ENCODE peak calls at places on chromosomes 3 and 15, in seven cellular contexts. One of them, this sample, is unnamed.

GRCh38 chr3:128579927-128580326 is 70.7 kb downstream of the RPN1 start:
- DNase-seq in keratinocyte: no peak
- DNase-seq in heart left ventricle: no peak
- DNase-seq in lung: no peak
- DNase-seq in psoas muscle: no peak
- DNase-seq in A549: no peak
- DNase-seq in colonic mucosa: no peak
- DNase-seq in this sample: no peak

GRCh38 chr3:181718416-181718815 is 6.7 kb downstream of the SOX2 start:
- DNase-seq in keratinocyte: no peak
- DNase-seq in heart left ventricle: no peak
- DNase-seq in lung: no peak
- DNase-seq in psoas muscle: no peak
- DNase-seq in A549: no peak
- DNase-seq in colonic mucosa: no peak
- DNase-seq in this sample: no peak

GRCh38 chr3:23710555-23710954 is 95.2 kb upstream of the UBE2E1 start:
- DNase-seq in keratinocyte: no peak
- DNase-seq in heart left ventricle: peak; percentile 60
- DNase-seq in lung: no peak
- DNase-seq in psoas muscle: peak; percentile 66
- DNase-seq in A549: no peak
- DNase-seq in colonic mucosa: no peak
- DNase-seq in this sample: no peak

GRCh38 chr3:138767498-138768104 is 67.1 kb downstream of the PIK3CB start:
- DNase-seq in keratinocyte: no peak
- DNase-seq in heart left ventricle: no peak
- DNase-seq in lung: no peak
- DNase-seq in psoas muscle: no peak
- DNase-seq in A549: no peak
- DNase-seq in colonic mucosa: no peak
- DNase-seq in this sample: no peak

GRCh38 chr3:33749546-33750215 is 31.6 kb upstream of the CLASP2 start:
- DNase-seq in keratinocyte: peak; percentile 52
- DNase-seq in heart left ventricle: no peak
- DNase-seq in lung: no peak
- DNase-seq in psoas muscle: no peak
- DNase-seq in A549: no peak
- DNase-seq in colonic mucosa: no peak
- DNase-seq in this sample: no peak

GRCh38 chr3:20682573-20682972 is 496.6 kb upstream of the SGO1 start:
- DNase-seq in keratinocyte: no peak
- DNase-seq in heart left ventricle: no peak
- DNase-seq in lung: no peak
- DNase-seq in psoas muscle: no peak
- DNase-seq in A549: no peak
- DNase-seq in colonic mucosa: no peak
- DNase-seq in this sample: no peak

GRCh38 chr3:184539801-184540440 is 21.7 kb upstream of the EPHB3 start:
- DNase-seq in keratinocyte: no peak
- DNase-seq in heart left ventricle: no peak
- DNase-seq in lung: peak; percentile 23
- DNase-seq in psoas muscle: no peak
- DNase-seq in A549: no peak
- DNase-seq in colonic mucosa: peak; percentile 12
- DNase-seq in this sample: no peak

GRCh38 chr15:49145651-49146609 is 9.5 kb downstream of the COPS2 start:
- DNase-seq in keratinocyte: no peak
- DNase-seq in heart left ventricle: no peak
- DNase-seq in lung: no peak
- DNase-seq in psoas muscle: no peak
- DNase-seq in A549: peak; percentile 18
- DNase-seq in colonic mucosa: peak; percentile 52
- DNase-seq in this sample: peak; percentile 41

GRCh38 chr3:142958707-142959106 is 4.8 kb downstream of the PAQR9 start:
- DNase-seq in keratinocyte: peak; percentile 88
- DNase-seq in heart left ventricle: peak; percentile 36
- DNase-seq in lung: no peak
- DNase-seq in psoas muscle: peak; percentile 59
- DNase-seq in A549: peak; percentile 36
- DNase-seq in colonic mucosa: no peak
- DNase-seq in this sample: no peak

GRCh38 chr15:49247556-49248102 is 77.6 kb downstream of the GALK2 start:
- DNase-seq in keratinocyte: no peak
- DNase-seq in heart left ventricle: no peak
- DNase-seq in lung: no peak
- DNase-seq in psoas muscle: no peak
- DNase-seq in A549: no peak
- DNase-seq in colonic mucosa: no peak
- DNase-seq in this sample: peak; percentile 50

GRCh38 chr3:9600597-9600996 is 47.0 kb upstream of the LHFPL4 start:
- DNase-seq in keratinocyte: no peak
- DNase-seq in heart left ventricle: peak; percentile 72
- DNase-seq in lung: peak; percentile 38
- DNase-seq in psoas muscle: no peak
- DNase-seq in A549: no peak
- DNase-seq in colonic mucosa: peak; percentile 73
- DNase-seq in this sample: peak; percentile 89
- TF ChIP-seq CTCF in keratinocyte: no peak
- TF ChIP-seq CTCF in heart left ventricle: no peak
- TF ChIP-seq CTCF in lung: no peak
- TF ChIP-seq CTCF in psoas muscle: no peak
- TF ChIP-seq CTCF in A549: no peak
- TF ChIP-seq CTCF in colonic mucosa: no peak
- TF ChIP-seq CTCF in this sample: no peak

GRCh38 chr3:99921377-99921695 is 103.7 kb downstream of the CMSS1 start:
- DNase-seq in keratinocyte: no peak
- DNase-seq in heart left ventricle: no peak
- DNase-seq in lung: no peak
- DNase-seq in psoas muscle: no peak
- DNase-seq in A549: no peak
- DNase-seq in colonic mucosa: no peak
- DNase-seq in this sample: no peak
- H3K4me1 ChIP-seq in keratinocyte: peaks cover 29% of the 10 kb centered on the region
- H3K4me1 ChIP-seq in heart left ventricle: peaks cover 46% of the 10 kb centered on the region
- H3K4me1 ChIP-seq in lung: peaks cover 6% of the 10 kb centered on the region
- H3K4me1 ChIP-seq in psoas muscle: peaks cover 42% of the 10 kb centered on the region
- H3K4me1 ChIP-seq in A549: peaks cover 26% of the 10 kb centered on the region
- H3K4me1 ChIP-seq in colonic mucosa: peaks cover 10% of the 10 kb centered on the region
- H3K4me1 ChIP-seq in this sample: peaks cover 8% of the 10 kb centered on the region

GRCh38 chr3:12991481-12991837 is 81.8 kb downstream of the IQSEC1 start:
- DNase-seq in keratinocyte: no peak
- DNase-seq in heart left ventricle: no peak
- DNase-seq in lung: no peak
- DNase-seq in psoas muscle: no peak
- DNase-seq in A549: no peak
- DNase-seq in colonic mucosa: no peak
- DNase-seq in this sample: no peak

GRCh38 chr3:12990306-12990705 is 82.9 kb downstream of the IQSEC1 start:
- DNase-seq in keratinocyte: no peak
- DNase-seq in heart left ventricle: no peak
- DNase-seq in lung: no peak
- DNase-seq in psoas muscle: no peak
- DNase-seq in A549: no peak
- DNase-seq in colonic mucosa: no peak
- DNase-seq in this sample: no peak

GRCh38 chr3:12992629-12993021 is 80.6 kb downstream of the IQSEC1 start:
- DNase-seq in keratinocyte: no peak
- DNase-seq in heart left ventricle: no peak
- DNase-seq in lung: no peak
- DNase-seq in psoas muscle: peak; percentile 56
- DNase-seq in A549: no peak
- DNase-seq in colonic mucosa: no peak
- DNase-seq in this sample: peak; percentile 74

GRCh38 chr3:12991861-12992281 is 81.4 kb downstream of the IQSEC1 start:
- DNase-seq in keratinocyte: no peak
- DNase-seq in heart left ventricle: no peak
- DNase-seq in lung: no peak
- DNase-seq in psoas muscle: peak; percentile 49
- DNase-seq in A549: no peak
- DNase-seq in colonic mucosa: no peak
- DNase-seq in this sample: peak; percentile 22

DNA sequence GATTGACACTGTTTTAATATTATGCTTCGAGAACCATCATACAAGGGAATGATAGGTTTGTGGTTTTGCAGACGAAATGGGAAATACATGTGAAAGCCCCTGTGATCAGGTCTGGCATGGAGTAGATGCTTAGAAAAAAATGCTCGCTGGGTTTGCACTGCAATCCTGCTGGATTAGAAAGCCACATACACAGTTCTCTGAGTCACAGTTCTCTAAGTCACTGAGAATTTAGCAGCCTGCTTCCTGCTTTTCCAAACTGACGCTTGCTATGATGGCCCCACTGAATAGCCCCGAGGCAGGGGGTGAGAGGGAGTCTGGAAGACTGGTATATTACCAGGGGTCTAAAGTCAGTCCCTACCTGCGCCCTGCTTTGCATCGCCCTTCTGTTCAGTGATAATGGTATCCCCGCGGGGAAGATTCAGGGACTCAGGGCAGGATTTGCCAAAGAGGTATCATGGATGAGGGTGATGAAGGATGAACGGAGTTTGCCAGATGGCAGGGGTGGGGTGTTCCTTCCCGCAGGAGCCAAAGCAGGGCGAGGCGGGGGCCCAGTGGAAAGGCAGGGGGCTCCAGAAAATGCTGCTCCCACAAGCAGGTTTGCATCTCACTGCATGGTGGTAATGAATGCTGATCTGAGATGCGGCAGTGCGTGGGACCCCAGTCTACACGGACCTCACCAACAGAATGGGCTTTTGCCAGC is 82.3 kb downstream of the IQSEC1 start:
- DNase-seq in keratinocyte: no peak
- DNase-seq in heart left ventricle: no peak
- DNase-seq in lung: no peak
- DNase-seq in psoas muscle: peak; percentile 47
- DNase-seq in A549: no peak
- DNase-seq in colonic mucosa: no peak
- DNase-seq in this sample: no peak
- H3K4me3 ChIP-seq in keratinocyte: no peak overlapping the region
- H3K4me3 ChIP-seq in heart left ventricle: no peak overlapping the region
- H3K4me3 ChIP-seq in lung: no peak overlapping the region
- H3K4me3 ChIP-seq in psoas muscle: no peak overlapping the region
- H3K4me3 ChIP-seq in A549: no peak overlapping the region
- H3K4me3 ChIP-seq in colonic mucosa: no peak overlapping the region
- H3K4me3 ChIP-seq in this sample: no peak overlapping the region

GRCh38 chr3:61778095-61778494 is 216.7 kb downstream of the PTPRG start:
- DNase-seq in keratinocyte: no peak
- DNase-seq in heart left ventricle: no peak
- DNase-seq in lung: no peak
- DNase-seq in psoas muscle: no peak
- DNase-seq in A549: no peak
- DNase-seq in colonic mucosa: no peak
- DNase-seq in this sample: no peak
- TF ChIP-seq CTCF in keratinocyte: no peak
- TF ChIP-seq CTCF in heart left ventricle: no peak
- TF ChIP-seq CTCF in lung: no peak
- TF ChIP-seq CTCF in psoas muscle: no peak
- TF ChIP-seq CTCF in A549: no peak
- TF ChIP-seq CTCF in colonic mucosa: no peak
- TF ChIP-seq CTCF in this sample: no peak

GRCh38 chr15:69035918-69036258 is 21.4 kb downstream of the NOX5 start:
- DNase-seq in keratinocyte: no peak
- DNase-seq in heart left ventricle: no peak
- DNase-seq in lung: no peak
- DNase-seq in psoas muscle: no peak
- DNase-seq in A549: no peak
- DNase-seq in colonic mucosa: no peak
- DNase-seq in this sample: no peak

GRCh38 chr15:69032006-69032405 is 17.5 kb downstream of the NOX5 start:
- DNase-seq in keratinocyte: no peak
- DNase-seq in heart left ventricle: no peak
- DNase-seq in lung: no peak
- DNase-seq in psoas muscle: no peak
- DNase-seq in A549: no peak
- DNase-seq in colonic mucosa: no peak
- DNase-seq in this sample: no peak

GRCh38 chr15:69035205-69035917 is 20.9 kb downstream of the NOX5 start:
- DNase-seq in keratinocyte: peak; percentile 48
- DNase-seq in heart left ventricle: no peak
- DNase-seq in lung: no peak
- DNase-seq in psoas muscle: no peak
- DNase-seq in A549: peak; percentile 69
- DNase-seq in colonic mucosa: peak; percentile 45
- DNase-seq in this sample: peak; percentile 44

GRCh38 chr15:69032703-69033373 is 18.3 kb downstream of the NOX5 start:
- DNase-seq in keratinocyte: no peak
- DNase-seq in heart left ventricle: no peak
- DNase-seq in lung: no peak
- DNase-seq in psoas muscle: no peak
- DNase-seq in A549: no peak
- DNase-seq in colonic mucosa: no peak
- DNase-seq in this sample: no peak

DNA sequence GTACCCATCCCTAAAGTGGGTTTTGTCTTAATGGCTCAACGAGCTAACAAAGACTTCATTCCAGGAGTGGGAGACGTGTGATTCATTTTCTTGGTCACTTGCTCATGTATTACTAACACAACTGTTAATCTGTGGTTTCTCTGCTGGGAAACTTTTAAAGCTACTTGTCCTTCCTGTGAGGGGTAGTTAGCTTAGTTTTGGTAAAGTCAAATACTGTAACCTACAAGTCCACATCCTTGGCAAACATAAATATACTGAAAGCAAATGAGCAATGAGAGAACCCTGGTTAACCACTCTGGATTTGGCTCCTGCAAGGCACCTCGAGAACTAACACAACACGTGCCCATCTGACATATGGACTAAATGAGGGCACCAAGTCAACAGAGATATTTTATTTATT is 19.9 kb downstream of the NOX5 start:
- DNase-seq in keratinocyte: peak; percentile 67
- DNase-seq in heart left ventricle: no peak
- DNase-seq in lung: no peak
- DNase-seq in psoas muscle: no peak
- DNase-seq in A549: no peak
- DNase-seq in colonic mucosa: no peak
- DNase-seq in this sample: no peak
- H3K4me1 ChIP-seq in keratinocyte: peaks cover 28% of the 10 kb centered on the region
- H3K4me1 ChIP-seq in heart left ventricle: peaks cover 7% of the 10 kb centered on the region
- H3K4me1 ChIP-seq in lung: peaks cover 3% of the 10 kb centered on the region
- H3K4me1 ChIP-seq in psoas muscle: no peaks in the 10 kb centered on the region
- H3K4me1 ChIP-seq in A549: peaks cover 20% of the 10 kb centered on the region
- H3K4me1 ChIP-seq in colonic mucosa: no peaks in the 10 kb centered on the region
- H3K4me1 ChIP-seq in this sample: peaks cover 5% of the 10 kb centered on the region